ENCODE peak calls at places on chromosomes 1 and 21, in seven cellular contexts. N is pancreas, J is left ventricle myocardium inferior, T is right lobe of liver, F is heart left ventricle, E is IMR-90, G is upper lobe of right lung. C is an unnamed sample. For H3K4me1, the result is how much of the 10 kb centered on the place peaks cover.

GRCh38 chr1:43521716-43522115 is 9.0 kb upstream of the PTPRF start:
- DNase-seq in G (peak), N (no peak), F (no peak), T (no peak), E (no peak), J (no peak), C (no peak)

GRCh38 chr1:224357626-224358124 is 996 bp downstream of the CNIH4 start:
- DNase-seq in E (peak), G (no peak), F (no peak), J (no peak), N (no peak), T (no peak), C (no peak)

GRCh38 chr1:199751962-199752687 is 275.4 kb upstream of the NR5A2 start:
- DNase-seq in N (no peak), T (no peak), E (no peak), F (no peak), G (no peak), J (no peak), C (no peak)

GRCh38 chr1:117167402-117167801 is 43.3 kb downstream of the VTCN1 start:
- DNase-seq in T (no peak), F (no peak), E (no peak), N (no peak), G (no peak), J (no peak), C (no peak)

GRCh38 chr1:206979379-206980043 is 9.3 kb upstream of the FCAMR start:
- DNase-seq in F (no peak), N (no peak), G (no peak), J (no peak), T (no peak), E (peak), C (no peak)

GRCh38 chr1:206891412-206891811 is 5.8 kb upstream of the IL24 start:
- DNase-seq in F (no peak), T (no peak), E (no peak), J (no peak), N (no peak), G (no peak), C (no peak)

GRCh38 chr21:22597660-22598255 is 1599.5 kb downstream of the NCAM2 start:
- DNase-seq in N (no peak), G (no peak), J (no peak), F (no peak), T (no peak), E (no peak), C (peak)

GRCh38 chr1:178560871-178561376 is 48.0 kb downstream of the TEX35 start:
- DNase-seq in J (no peak), T (no peak), G (no peak), E (no peak), N (no peak), F (no peak), C (no peak)

GRCh38 chr1:22225858-22226584 is 83.1 kb upstream of the WNT4 start:
- DNase-seq in N (no peak), T (no peak), F (peak), G (no peak), J (no peak), E (no peak), C (peak)

GRCh38 chr1:36217667-36218066 is 6.6 kb upstream of the THRAP3 start:
- DNase-seq in J (no peak), G (no peak), T (no peak), E (peak), F (no peak), N (no peak), C (no peak)

GRCh38 chr1:110102081-110102480 is 10.2 kb upstream of the UBL4B start:
- DNase-seq in F (no peak), E (peak), G (no peak), T (no peak), N (no peak), J (no peak), C (no peak)

GRCh38 chr1:202958544-202959275 is 598 bp upstream of the ADIPOR1 start:
- DNase-seq in E (no peak), G (no peak), N (no peak), T (no peak), F (no peak), J (no peak), C (no peak)

GRCh38 chr1:44208216-44208615 is 5.1 kb upstream of the DMAP1 start:
- DNase-seq in F (no peak), G (no peak), E (no peak), T (no peak), J (no peak), N (no peak), C (no peak)

GRCh38 chr1:97095764-97096163 is 374.2 kb downstream of the PTBP2 start:
- DNase-seq in J (no peak), F (no peak), G (no peak), N (no peak), T (no peak), E (no peak), C (no peak)

GRCh38 chr1:109198043-109198695 is 15.5 kb upstream of the SARS1 start:
- DNase-seq in J (no peak), N (no peak), E (peak), G (no peak), F (peak), T (no peak), C (no peak)

GRCh38 chr1:203039609-203040517 is 13.6 kb downstream of the PPFIA4 start:
- DNase-seq in T (no peak), N (no peak), G (no peak), J (peak), F (peak), E (no peak), C (peak)

GRCh38 chr1:184691719-184692324 is 62.8 kb downstream of the EDEM3 start:
- DNase-seq in N (no peak), E (peak), G (no peak), T (no peak), J (no peak), F (no peak), C (no peak)

GRCh38 chr1:53902235-53902920 is 8.4 kb downstream of the DIO1 start:
- DNase-seq in N (no peak), T (no peak), E (no peak), J (no peak), F (no peak), G (no peak), C (no peak)

GRCh38 chr1:31980835-31981782 is 32.6 kb upstream of the KHDRBS1 start:
- DNase-seq in E (no peak), F (no peak), G (no peak), T (no peak), J (no peak), N (no peak), C (no peak)

GRCh38 chr1:209777587-209777986 is 6.8 kb downstream of the C1orf74 start:
- DNase-seq in N (no peak), G (no peak), T (no peak), F (no peak), E (no peak), J (no peak), C (no peak)

GRCh38 chr21:41640756-41641509 is 125.9 kb downstream of the RIPK4 start:
- DNase-seq in T (peak), N (no peak), F (no peak), J (no peak), E (peak), G (peak), C (no peak)

GRCh38 chr1:199463521-199464127 is 563.9 kb upstream of the NR5A2 start:
- DNase-seq in N (peak), J (no peak), T (no peak), F (no peak), E (peak), G (no peak), C (no peak)

GRCh38 chr21:43645414-43645891 is 13.8 kb downstream of the HSF2BP start:
- DNase-seq in E (peak), G (no peak), N (no peak), J (no peak), T (no peak), F (peak), C (no peak)

GRCh38 chr1:205543351-205544305 is 39.2 kb downstream of the CDK18 start:
- DNase-seq in E (peak), J (peak), G (peak), N (peak), F (peak), T (no peak), C (peak)

GRCh38 chr21:21101911-21102310 is 103.7 kb downstream of the NCAM2 start:
- DNase-seq in F (no peak), T (no peak), J (no peak), E (peak), G (no peak), N (no peak), C (no peak)

GRCh38 chr1:185853739-185854138 is 119.5 kb downstream of the HMCN1 start:
- DNase-seq in F (no peak), G (no peak), J (no peak), T (no peak), E (peak), N (no peak), C (no peak)

GRCh38 chr1:109863699-109864062 is 47.0 kb upstream of the CSF1 start:
- DNase-seq in G (no peak), T (no peak), N (no peak), J (no peak), E (no peak), F (no peak), C (no peak)

GRCh38 chr1:31843506-31843905 is 27.7 kb upstream of the SPOCD1 start:
- DNase-seq in F (no peak), T (no peak), J (no peak), N (no peak), E (peak), G (no peak), C (no peak)

GRCh38 chr1:10791117-10791951 is 5.1 kb downstream of the CASZ1 start:
- DNase-seq in G (no peak), F (no peak), N (no peak), J (no peak), T (no peak), E (no peak), C (no peak)

GRCh38 chr1:78035121-78035520 is 10.6 kb upstream of the GIPC2 start:
- DNase-seq in J (no peak), F (no peak), T (no peak), G (no peak), N (no peak), E (peak), C (no peak)

GRCh38 chr1:19209439-19209989 is 552 bp downstream of the UBR4 start:
- DNase-seq in T (peak), E (peak), J (peak), G (no peak), N (peak), F (peak), C (no peak)

GRCh38 chr1:202165942-202166843 is 5.8 kb upstream of the PTPN7 start:
- DNase-seq in G (peak), E (peak), T (no peak), J (no peak), N (no peak), F (no peak), C (peak)

GRCh38 chr1:224181453-224181810 is 1.6 kb upstream of the DEGS1 start:
- DNase-seq in T (no peak), F (no peak), J (no peak), E (no peak), N (no peak), G (no peak), C (no peak)

GRCh38 chr1:171418546-171418945 is 66.8 kb upstream of the PRRC2C start:
- DNase-seq in E (no peak), F (no peak), G (no peak), J (no peak), N (no peak), T (no peak), C (no peak)

GRCh38 chr21:42652527-42653491 is 612 bp upstream of the PDE9A start:
- DNase-seq in F (peak), N (peak), G (peak), T (peak), J (peak), E (peak), C (peak)

GRCh38 chr1:116988908-116989307 is 12.7 kb upstream of the CD101 start:
- DNase-seq in T (no peak), J (no peak), F (no peak), G (no peak), N (no peak), E (no peak), C (no peak)

GRCh38 chr1:100177295-100178042 is 587 bp downstream of the LRRC39 start:
- DNase-seq in T (no peak), J (no peak), F (no peak), N (no peak), E (no peak), G (no peak), C (no peak)
- H3K4me3 ChIP-seq in T (no peak), J (peak), F (peak), N (no peak), E (no peak), G (no peak), C (no peak)

GRCh38 chr21:34688715-34689114 is 19.9 kb downstream of the CLIC6 start:
- DNase-seq in F (no peak), E (no peak), J (no peak), N (no peak), G (no peak), T (no peak), C (no peak)

GRCh38 chr21:34690041-34690792 is 21.4 kb downstream of the CLIC6 start:
- DNase-seq in G (no peak), N (no peak), J (no peak), T (no peak), F (no peak), E (no peak), C (no peak)

GRCh38 chr21:34690793-34691175 is 22.0 kb downstream of the CLIC6 start:
- DNase-seq in T (no peak), N (no peak), G (no peak), F (no peak), J (no peak), E (no peak), C (no peak)

GRCh38 chr21:34687065-34687464 is 18.3 kb downstream of the CLIC6 start:
- DNase-seq in T (no peak), F (no peak), N (no peak), E (no peak), G (no peak), J (no peak), C (no peak)

GRCh38 chr21:34688145-34688544 is 19.4 kb downstream of the CLIC6 start:
- DNase-seq in N (no peak), F (no peak), J (no peak), G (no peak), T (no peak), E (no peak), C (no peak)
- TF ChIP-seq CTCF in N (no peak), F (no peak), J (no peak), G (no peak), T (no peak), E (no peak), C (peak)

DNA sequence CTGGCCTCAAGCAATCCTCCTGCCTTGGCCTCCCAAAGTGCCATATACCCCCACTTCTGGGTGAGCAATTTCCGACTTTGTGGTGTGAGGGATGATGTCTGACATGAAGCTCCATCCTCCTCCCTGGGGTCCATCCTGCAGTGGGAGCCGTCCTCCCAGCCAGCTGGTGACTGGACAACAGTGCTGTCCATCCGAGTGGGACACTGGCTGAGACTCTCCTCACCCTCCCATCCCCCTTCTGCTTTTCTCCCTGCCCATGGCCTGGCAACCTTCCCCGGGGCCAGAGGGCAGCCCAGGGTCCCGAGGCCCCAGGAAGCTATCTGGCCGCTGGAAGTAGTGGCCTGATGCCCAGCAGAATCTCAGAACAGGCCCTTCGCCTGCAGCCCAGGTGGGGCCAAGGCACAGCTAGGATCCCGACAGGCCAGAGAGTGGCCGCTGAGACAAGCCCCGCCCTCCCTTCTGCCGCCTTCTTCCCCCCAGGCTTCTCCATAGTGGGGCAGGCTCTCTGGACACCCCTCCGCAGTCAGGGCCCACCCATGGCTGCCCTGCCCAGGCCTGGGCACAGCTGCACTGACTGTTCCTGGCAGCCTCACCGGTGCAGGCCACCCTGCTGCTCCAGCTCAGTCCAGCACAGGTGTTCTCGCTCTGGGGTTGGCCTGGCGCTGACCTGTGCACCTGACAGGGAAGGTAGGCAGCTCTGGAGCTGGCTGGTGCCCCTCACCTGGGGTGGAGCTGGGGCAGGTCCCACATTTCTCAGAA is 8.4 kb upstream of the FAAP20 start:
- DNase-seq in T (no peak), E (no peak), J (no peak), N (no peak), F (peak), G (no peak), C (peak)
- H3K4me1 ChIP-seq in T (under half), E (under half), J (half or more), N (under half), F (half or more), G (under half), C (under half)

GRCh38 chr21:35048706-35049617 is at the start of gene RUNX1:
- DNase-seq in F (peak), N (no peak), J (no peak), E (peak), G (peak), T (no peak), C (no peak)
- H3K4me3 ChIP-seq in F (peak), N (no peak), J (peak), E (no peak), G (peak), T (peak), C (peak)

GRCh38 chr1:165134431-165134830 is 222.1 kb downstream of the LMX1A start:
- DNase-seq in J (no peak), G (no peak), N (no peak), T (no peak), F (no peak), E (no peak), C (no peak)

GRCh38 chr1:165124772-165125171 is 231.7 kb downstream of the LMX1A start:
- DNase-seq in G (no peak), N (no peak), J (no peak), T (no peak), E (no peak), F (no peak), C (no peak)

GRCh38 chr1:165129568-165130164 is 226.8 kb downstream of the LMX1A start:
- DNase-seq in G (peak), E (peak), F (peak), T (peak), N (peak), J (peak), C (peak)
- TF ChIP-seq CTCF in G (peak), E (peak), F (peak), T (peak), N (peak), J (peak), C (peak)

DNA sequence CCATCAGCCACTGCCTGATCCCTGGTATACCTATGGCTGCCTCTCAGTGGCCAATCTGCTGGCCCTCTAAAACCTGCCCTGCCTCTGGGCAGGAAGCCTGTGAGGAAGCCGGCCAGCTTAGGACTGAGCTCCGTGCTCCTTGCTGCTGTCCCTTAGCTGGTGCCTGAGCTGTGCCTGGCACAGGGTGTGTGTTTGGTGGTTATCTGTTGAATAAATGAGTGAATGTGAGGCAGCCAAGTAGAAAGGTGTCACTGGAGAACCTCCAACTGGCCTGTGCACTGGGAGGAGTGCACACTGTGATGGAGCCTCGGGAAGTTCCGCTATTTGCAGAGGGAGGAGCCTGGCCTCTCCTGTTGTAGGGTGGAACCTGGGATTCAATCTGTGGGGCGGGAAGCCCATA is 63.4 kb upstream of the STUM start:
- DNase-seq in J (no peak), G (no peak), E (no peak), N (no peak), F (no peak), T (no peak), C (no peak)
- H3K4me1 ChIP-seq in J (under half), G (under half), E (under half), N (under half), F (under half), T (under half), C (under half)

GRCh38 chr1:154807048-154807591 is 63.0 kb downstream of the KCNN3 start:
- DNase-seq in J (no peak), T (no peak), G (no peak), E (no peak), F (no peak), N (no peak), C (no peak)
- H3K4me3 ChIP-seq in J (no peak), T (no peak), G (no peak), E (no peak), F (no peak), N (no peak), C (no peak)

DNA sequence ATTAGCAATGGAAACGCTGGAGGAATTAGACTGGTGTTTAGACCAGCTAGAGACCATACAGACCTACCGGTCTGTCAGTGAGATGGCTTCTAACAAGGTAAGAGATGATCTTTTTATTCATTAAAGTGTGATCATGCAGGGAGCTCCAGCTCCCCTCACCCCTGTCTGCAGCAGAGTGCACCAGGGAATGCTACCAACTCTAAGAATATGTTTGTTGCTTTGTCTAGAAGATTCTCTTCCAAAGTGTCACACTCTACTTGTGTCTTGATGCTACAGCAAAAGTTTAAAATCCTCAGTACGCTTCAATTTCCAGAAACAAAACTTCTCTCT is 201.5 kb upstream of the SGIP1 start:
- DNase-seq in F (no peak), E (no peak), G (no peak), J (no peak), T (no peak), N (no peak), C (no peak)
- TF ChIP-seq CTCF in F (no peak), E (no peak), G (no peak), J (no peak), T (no peak), N (no peak), C (no peak)

GRCh38 chr1:232249335-232249734 is 380.6 kb downstream of the SIPA1L2 start:
- DNase-seq in E (no peak), T (no peak), J (no peak), G (no peak), N (no peak), F (no peak), C (no peak)
- H3K4me1 ChIP-seq in E (under half), T (under half), J (under half), G (under half), N (under half), F (under half), C (under half)

C was measured in kidney.